ENCODE peak calls at places on chromosomes 11 and 22, in six cellular contexts. One of them, this sample, is unnamed.

GRCh38 chr11:74683941-74684481 is 47.2 kb downstream of the CHRDL2 start:
- DNase-seq in MV-4-11: no peak
- DNase-seq in kidney: peak; percentile 58
- DNase-seq in iPS-NIHi11: no peak
- DNase-seq in Karpas-422: no peak
- DNase-seq in iris pigment epithelial cell: peak; percentile 34
- DNase-seq in this sample: no peak

GRCh38 chr22:26550498-26551033 is 38.3 kb upstream of the TFIP11 start:
- DNase-seq in MV-4-11: no peak
- DNase-seq in kidney: no peak
- DNase-seq in iPS-NIHi11: peak; percentile 69
- DNase-seq in Karpas-422: no peak
- DNase-seq in iris pigment epithelial cell: peak; percentile 65
- DNase-seq in this sample: no peak

GRCh38 chr11:60345489-60345888 is 18.4 kb downstream of the MS4A6E start:
- DNase-seq in MV-4-11: peak; percentile 47
- DNase-seq in kidney: no peak
- DNase-seq in iPS-NIHi11: peak; percentile 17
- DNase-seq in Karpas-422: peak; percentile 80
- DNase-seq in iris pigment epithelial cell: no peak
- DNase-seq in this sample: no peak

GRCh38 chr11:62702241-62702640 is 5.0 kb downstream of the BSCL2 start:
- DNase-seq in MV-4-11: peak; percentile 16
- DNase-seq in kidney: no peak
- DNase-seq in iPS-NIHi11: no peak
- DNase-seq in Karpas-422: no peak
- DNase-seq in iris pigment epithelial cell: no peak
- DNase-seq in this sample: no peak

GRCh38 chr11:46914363-46914762 is 4.0 kb downstream of the LRP4 start:
- DNase-seq in MV-4-11: no peak
- DNase-seq in kidney: no peak
- DNase-seq in iPS-NIHi11: no peak
- DNase-seq in Karpas-422: no peak
- DNase-seq in iris pigment epithelial cell: no peak
- DNase-seq in this sample: no peak

GRCh38 chr11:18798941-18799469 is 7.4 kb upstream of the PTPN5 start:
- DNase-seq in MV-4-11: no peak
- DNase-seq in kidney: no peak
- DNase-seq in iPS-NIHi11: no peak
- DNase-seq in Karpas-422: no peak
- DNase-seq in iris pigment epithelial cell: no peak
- DNase-seq in this sample: no peak

GRCh38 chr11:116607027-116607426 is 165.8 kb downstream of the BUD13 start:
- DNase-seq in MV-4-11: no peak
- DNase-seq in kidney: no peak
- DNase-seq in iPS-NIHi11: no peak
- DNase-seq in Karpas-422: no peak
- DNase-seq in iris pigment epithelial cell: no peak
- DNase-seq in this sample: no peak

GRCh38 chr22:44047891-44048301 is 23.8 kb downstream of the PARVB start:
- DNase-seq in MV-4-11: no peak
- DNase-seq in kidney: no peak
- DNase-seq in iPS-NIHi11: no peak
- DNase-seq in Karpas-422: no peak
- DNase-seq in iris pigment epithelial cell: no peak
- DNase-seq in this sample: no peak

GRCh38 chr11:12680246-12680939 is 6.2 kb downstream of the TEAD1 start:
- DNase-seq in MV-4-11: peak; percentile 30
- DNase-seq in kidney: peak; percentile 93
- DNase-seq in iPS-NIHi11: peak; percentile 81
- DNase-seq in Karpas-422: no peak
- DNase-seq in iris pigment epithelial cell: peak; percentile 97
- DNase-seq in this sample: peak; percentile 75

GRCh38 chr11:129785383-129786111 is 30.1 kb upstream of the TMEM45B start:
- DNase-seq in MV-4-11: peak; percentile 57
- DNase-seq in kidney: no peak
- DNase-seq in iPS-NIHi11: no peak
- DNase-seq in Karpas-422: no peak
- DNase-seq in iris pigment epithelial cell: peak; percentile 8
- DNase-seq in this sample: peak; percentile 11

GRCh38 chr11:113859665-113860064 is 15.7 kb downstream of the USP28 start:
- DNase-seq in MV-4-11: no peak
- DNase-seq in kidney: no peak
- DNase-seq in iPS-NIHi11: no peak
- DNase-seq in Karpas-422: no peak
- DNase-seq in iris pigment epithelial cell: no peak
- DNase-seq in this sample: no peak

GRCh38 chr11:45374632-45375031 is 88.5 kb upstream of the SYT13 start:
- DNase-seq in MV-4-11: no peak
- DNase-seq in kidney: no peak
- DNase-seq in iPS-NIHi11: no peak
- DNase-seq in Karpas-422: no peak
- DNase-seq in iris pigment epithelial cell: no peak
- DNase-seq in this sample: no peak

GRCh38 chr11:76644591-76644990 is 26.0 kb downstream of the LRRC32 start:
- DNase-seq in MV-4-11: no peak
- DNase-seq in kidney: no peak
- DNase-seq in iPS-NIHi11: no peak
- DNase-seq in Karpas-422: no peak
- DNase-seq in iris pigment epithelial cell: no peak
- DNase-seq in this sample: no peak

GRCh38 chr11:12508151-12508740 is 130.9 kb downstream of the PARVA start:
- DNase-seq in MV-4-11: no peak
- DNase-seq in kidney: no peak
- DNase-seq in iPS-NIHi11: no peak
- DNase-seq in Karpas-422: no peak
- DNase-seq in iris pigment epithelial cell: peak; percentile 64
- DNase-seq in this sample: peak; percentile 45

GRCh38 chr22:30893434-30894370 is 74.9 kb downstream of the MORC2 start:
- DNase-seq in MV-4-11: no peak
- DNase-seq in kidney: peak; percentile 37
- DNase-seq in iPS-NIHi11: no peak
- DNase-seq in Karpas-422: no peak
- DNase-seq in iris pigment epithelial cell: no peak
- DNase-seq in this sample: no peak

GRCh38 chr11:89491141-89491690 is at the start of gene NOX4:
- DNase-seq in MV-4-11: no peak
- DNase-seq in kidney: peak; percentile 80
- DNase-seq in iPS-NIHi11: peak; percentile 68
- DNase-seq in Karpas-422: no peak
- DNase-seq in iris pigment epithelial cell: peak; percentile 67
- DNase-seq in this sample: peak; percentile 91

GRCh38 chr11:72160319-72160718 is 24.8 kb downstream of the FOLR3 start:
- DNase-seq in MV-4-11: no peak
- DNase-seq in kidney: no peak
- DNase-seq in iPS-NIHi11: no peak
- DNase-seq in Karpas-422: no peak
- DNase-seq in iris pigment epithelial cell: peak; percentile 51
- DNase-seq in this sample: no peak

GRCh38 chr11:114295676-114296081 is 520 bp upstream of the NNMT start:
- DNase-seq in MV-4-11: no peak
- DNase-seq in kidney: no peak
- DNase-seq in iPS-NIHi11: no peak
- DNase-seq in Karpas-422: no peak
- DNase-seq in iris pigment epithelial cell: no peak
- DNase-seq in this sample: no peak

GRCh38 chr11:6351782-6352181 is 31.5 kb upstream of the CAVIN3 start:
- DNase-seq in MV-4-11: no peak
- DNase-seq in kidney: no peak
- DNase-seq in iPS-NIHi11: no peak
- DNase-seq in Karpas-422: no peak
- DNase-seq in iris pigment epithelial cell: no peak
- DNase-seq in this sample: no peak

GRCh38 chr11:8277691-8278090 is 14.0 kb upstream of the LMO1 start:
- DNase-seq in MV-4-11: no peak
- DNase-seq in kidney: no peak
- DNase-seq in iPS-NIHi11: no peak
- DNase-seq in Karpas-422: no peak
- DNase-seq in iris pigment epithelial cell: no peak
- DNase-seq in this sample: no peak

GRCh38 chr11:94325681-94326080 is 21.3 kb downstream of the IZUMO1R start:
- DNase-seq in MV-4-11: no peak
- DNase-seq in kidney: no peak
- DNase-seq in iPS-NIHi11: peak; percentile 83
- DNase-seq in Karpas-422: peak; percentile 95
- DNase-seq in iris pigment epithelial cell: peak; percentile 47
- DNase-seq in this sample: peak; percentile 36

GRCh38 chr11:108498816-108499408 is 728 bp upstream of the POGLUT3 start:
- DNase-seq in MV-4-11: no peak
- DNase-seq in kidney: peak; percentile 73
- DNase-seq in iPS-NIHi11: peak; percentile 17
- DNase-seq in Karpas-422: no peak
- DNase-seq in iris pigment epithelial cell: no peak
- DNase-seq in this sample: no peak

GRCh38 chr11:60454212-60454611 is 1.4 kb upstream of the MS4A1 start:
- DNase-seq in MV-4-11: no peak
- DNase-seq in kidney: no peak
- DNase-seq in iPS-NIHi11: no peak
- DNase-seq in Karpas-422: no peak
- DNase-seq in iris pigment epithelial cell: no peak
- DNase-seq in this sample: no peak

GRCh38 chr11:130369141-130369691 is 54.5 kb upstream of the ZBTB44 start:
- DNase-seq in MV-4-11: no peak
- DNase-seq in kidney: no peak
- DNase-seq in iPS-NIHi11: no peak
- DNase-seq in Karpas-422: no peak
- DNase-seq in iris pigment epithelial cell: no peak
- DNase-seq in this sample: no peak

GRCh38 chr11:72738199-72739141 is 13.7 kb downstream of the ARAP1 start:
- DNase-seq in MV-4-11: peak; percentile 74
- DNase-seq in kidney: peak; percentile 71
- DNase-seq in iPS-NIHi11: no peak
- DNase-seq in Karpas-422: peak; percentile 94
- DNase-seq in iris pigment epithelial cell: peak; percentile 63
- DNase-seq in this sample: no peak

GRCh38 chr11:126162286-126163030 is 49.0 kb downstream of the RPUSD4 start:
- DNase-seq in MV-4-11: no peak
- DNase-seq in kidney: no peak
- DNase-seq in iPS-NIHi11: no peak
- DNase-seq in Karpas-422: no peak
- DNase-seq in iris pigment epithelial cell: no peak
- DNase-seq in this sample: no peak

GRCh38 chr11:61749607-61750217 is 2.7 kb upstream of the MYRF start:
- DNase-seq in MV-4-11: no peak
- DNase-seq in kidney: peak; percentile 60
- DNase-seq in iPS-NIHi11: no peak
- DNase-seq in Karpas-422: no peak
- DNase-seq in iris pigment epithelial cell: no peak
- DNase-seq in this sample: no peak

GRCh38 chr22:48021946-48022345 is 1259.5 kb downstream of the TBC1D22A start:
- DNase-seq in MV-4-11: no peak
- DNase-seq in kidney: no peak
- DNase-seq in iPS-NIHi11: no peak
- DNase-seq in Karpas-422: no peak
- DNase-seq in iris pigment epithelial cell: no peak
- DNase-seq in this sample: no peak

GRCh38 chr11:117950999-117951961 is 22.1 kb upstream of the TMPRSS13 start:
- DNase-seq in MV-4-11: peak; percentile 56
- DNase-seq in kidney: no peak
- DNase-seq in iPS-NIHi11: no peak
- DNase-seq in Karpas-422: peak; percentile 76
- DNase-seq in iris pigment epithelial cell: no peak
- DNase-seq in this sample: no peak

GRCh38 chr11:123338266-123338800 is 91.7 kb upstream of the GRAMD1B start:
- DNase-seq in MV-4-11: no peak
- DNase-seq in kidney: no peak
- DNase-seq in iPS-NIHi11: no peak
- DNase-seq in Karpas-422: no peak
- DNase-seq in iris pigment epithelial cell: no peak
- DNase-seq in this sample: no peak

GRCh38 chr11:82890002-82890341 is 10.3 kb downstream of the PRCP start:
- DNase-seq in MV-4-11: no peak
- DNase-seq in kidney: no peak
- DNase-seq in iPS-NIHi11: no peak
- DNase-seq in Karpas-422: no peak
- DNase-seq in iris pigment epithelial cell: no peak
- DNase-seq in this sample: no peak

GRCh38 chr22:44098021-44098739 is 74.1 kb downstream of the PARVB start:
- DNase-seq in MV-4-11: no peak
- DNase-seq in kidney: peak; percentile 45
- DNase-seq in iPS-NIHi11: no peak
- DNase-seq in Karpas-422: no peak
- DNase-seq in iris pigment epithelial cell: no peak
- DNase-seq in this sample: no peak

GRCh38 chr11:32852142-32852541 is 22.4 kb downstream of the PRRG4 start:
- DNase-seq in MV-4-11: peak; percentile 84
- DNase-seq in kidney: no peak
- DNase-seq in iPS-NIHi11: peak; percentile 17
- DNase-seq in Karpas-422: no peak
- DNase-seq in iris pigment epithelial cell: peak; percentile 67
- DNase-seq in this sample: no peak

GRCh38 chr11:121112498-121113455 is 11.7 kb downstream of the TECTA start:
- DNase-seq in MV-4-11: peak; percentile 71
- DNase-seq in kidney: peak; percentile 74
- DNase-seq in iPS-NIHi11: peak; percentile 89
- DNase-seq in Karpas-422: peak; percentile 57
- DNase-seq in iris pigment epithelial cell: peak; percentile 71
- DNase-seq in this sample: peak; percentile 85

GRCh38 chr22:31977141-31977781 is 32.9 kb downstream of the YWHAH start:
- DNase-seq in MV-4-11: peak; percentile 52
- DNase-seq in kidney: peak; percentile 80
- DNase-seq in iPS-NIHi11: peak; percentile 87
- DNase-seq in Karpas-422: peak; percentile 94
- DNase-seq in iris pigment epithelial cell: peak; percentile 60
- DNase-seq in this sample: peak; percentile 82

GRCh38 chr22:25359601-25360261 is 140.3 kb downstream of the CRYBB2 start:
- DNase-seq in MV-4-11: no peak
- DNase-seq in kidney: peak; percentile 69
- DNase-seq in iPS-NIHi11: no peak
- DNase-seq in Karpas-422: no peak
- DNase-seq in iris pigment epithelial cell: no peak
- DNase-seq in this sample: no peak

GRCh38 chr11:64900263-64900678 is 16.7 kb downstream of the ATG2A start:
- DNase-seq in MV-4-11: no peak
- DNase-seq in kidney: peak; percentile 61
- DNase-seq in iPS-NIHi11: no peak
- DNase-seq in Karpas-422: no peak
- DNase-seq in iris pigment epithelial cell: peak; percentile 18
- DNase-seq in this sample: no peak

GRCh38 chr22:25759825-25760231 is 17.8 kb downstream of the MYO18B start:
- DNase-seq in MV-4-11: peak; percentile 93
- DNase-seq in kidney: no peak
- DNase-seq in iPS-NIHi11: no peak
- DNase-seq in Karpas-422: no peak
- DNase-seq in iris pigment epithelial cell: peak; percentile 98
- DNase-seq in this sample: no peak